ENCODE peak calls at places on chromosomes 3 and 15, in seven cellular contexts. One of them, this sample, is unnamed.

GRCh38 chr15:30791239-30791638 is 112.5 kb upstream of the FAN1 start:
- DNase-seq in HepG2: no peak
- DNase-seq in K562: peak; percentile 78
- DNase-seq in GM12878: no peak
- DNase-seq in H1: no peak
- DNase-seq in SK-N-SH: peak; percentile 16
- DNase-seq in GM12892: no peak
- DNase-seq in this sample: no peak

GRCh38 chr3:179149239-179149887 is 1.2 kb downstream of the PIK3CA start:
- DNase-seq in HepG2: peak; percentile 14
- DNase-seq in K562: peak; percentile 10
- DNase-seq in GM12878: peak; percentile 53
- DNase-seq in H1: no peak
- DNase-seq in SK-N-SH: no peak
- DNase-seq in GM12892: no peak
- DNase-seq in this sample: no peak

GRCh38 chr15:66496951-66497501 is 536 bp downstream of the SNAPC5 start:
- DNase-seq in HepG2: peak; percentile 15
- DNase-seq in K562: peak; percentile 38
- DNase-seq in GM12878: no peak
- DNase-seq in H1: no peak
- DNase-seq in SK-N-SH: no peak
- DNase-seq in GM12892: no peak
- DNase-seq in this sample: no peak

GRCh38 chr3:27141668-27142067 is 227.5 kb downstream of the NEK10 start:
- DNase-seq in HepG2: no peak
- DNase-seq in K562: no peak
- DNase-seq in GM12878: no peak
- DNase-seq in H1: no peak
- DNase-seq in SK-N-SH: no peak
- DNase-seq in GM12892: no peak
- DNase-seq in this sample: no peak

GRCh38 chr3:87997966-87998365 is 60.8 kb downstream of the CGGBP1 start:
- DNase-seq in HepG2: no peak
- DNase-seq in K562: no peak
- DNase-seq in GM12878: no peak
- DNase-seq in H1: no peak
- DNase-seq in SK-N-SH: no peak
- DNase-seq in GM12892: no peak
- DNase-seq in this sample: no peak

GRCh38 chr3:81723732-81724313 is 37.6 kb downstream of the GBE1 start:
- DNase-seq in HepG2: peak; percentile 41
- DNase-seq in K562: no peak
- DNase-seq in GM12878: no peak
- DNase-seq in H1: no peak
- DNase-seq in SK-N-SH: no peak
- DNase-seq in GM12892: no peak
- DNase-seq in this sample: no peak

GRCh38 chr3:51739100-51739499 is 32.2 kb downstream of the GRM2 start:
- DNase-seq in HepG2: no peak
- DNase-seq in K562: no peak
- DNase-seq in GM12878: no peak
- DNase-seq in H1: no peak
- DNase-seq in SK-N-SH: no peak
- DNase-seq in GM12892: no peak
- DNase-seq in this sample: no peak

GRCh38 chr3:168054447-168054846 is 41.3 kb downstream of the GOLIM4 start:
- DNase-seq in HepG2: no peak
- DNase-seq in K562: no peak
- DNase-seq in GM12878: no peak
- DNase-seq in H1: no peak
- DNase-seq in SK-N-SH: no peak
- DNase-seq in GM12892: no peak
- DNase-seq in this sample: no peak

GRCh38 chr3:157182879-157183278 is 22.9 kb upstream of the CCNL1 start:
- DNase-seq in HepG2: no peak
- DNase-seq in K562: no peak
- DNase-seq in GM12878: no peak
- DNase-seq in H1: no peak
- DNase-seq in SK-N-SH: no peak
- DNase-seq in GM12892: no peak
- DNase-seq in this sample: no peak

GRCh38 chr3:135056084-135056730 is 261.1 kb downstream of the EPHB1 start:
- DNase-seq in HepG2: no peak
- DNase-seq in K562: no peak
- DNase-seq in GM12878: no peak
- DNase-seq in H1: no peak
- DNase-seq in SK-N-SH: no peak
- DNase-seq in GM12892: no peak
- DNase-seq in this sample: no peak

GRCh38 chr15:43516185-43516584 is 1.2 kb upstream of the MAP1A start:
- DNase-seq in HepG2: no peak
- DNase-seq in K562: no peak
- DNase-seq in GM12878: no peak
- DNase-seq in H1: no peak
- DNase-seq in SK-N-SH: no peak
- DNase-seq in GM12892: no peak
- DNase-seq in this sample: no peak

GRCh38 chr3:8604988-8605387 is 39.6 kb downstream of the SSUH2 start:
- DNase-seq in HepG2: no peak
- DNase-seq in K562: no peak
- DNase-seq in GM12878: no peak
- DNase-seq in H1: no peak
- DNase-seq in SK-N-SH: no peak
- DNase-seq in GM12892: no peak
- DNase-seq in this sample: no peak

GRCh38 chr3:48408823-48409281 is 21.0 kb downstream of the PLXNB1 start:
- DNase-seq in HepG2: no peak
- DNase-seq in K562: no peak
- DNase-seq in GM12878: no peak
- DNase-seq in H1: no peak
- DNase-seq in SK-N-SH: peak; percentile 24
- DNase-seq in GM12892: peak; percentile 19
- DNase-seq in this sample: peak; percentile 16

GRCh38 chr3:21158801-21159564 is 592.0 kb downstream of the ZNF385D start:
- DNase-seq in HepG2: no peak
- DNase-seq in K562: no peak
- DNase-seq in GM12878: no peak
- DNase-seq in H1: no peak
- DNase-seq in SK-N-SH: no peak
- DNase-seq in GM12892: no peak
- DNase-seq in this sample: no peak

GRCh38 chr15:58724471-58724870 is 25.0 kb downstream of the ADAM10 start:
- DNase-seq in HepG2: no peak
- DNase-seq in K562: no peak
- DNase-seq in GM12878: peak; percentile 71
- DNase-seq in H1: no peak
- DNase-seq in SK-N-SH: no peak
- DNase-seq in GM12892: peak; percentile 32
- DNase-seq in this sample: peak; percentile 19

GRCh38 chr3:98982336-98982735 is 80.8 kb upstream of the DCBLD2 start:
- DNase-seq in HepG2: no peak
- DNase-seq in K562: no peak
- DNase-seq in GM12878: no peak
- DNase-seq in H1: no peak
- DNase-seq in SK-N-SH: no peak
- DNase-seq in GM12892: no peak
- DNase-seq in this sample: no peak

GRCh38 chr15:60352525-60352924 is 45.3 kb downstream of the ANXA2 start:
- DNase-seq in HepG2: no peak
- DNase-seq in K562: no peak
- DNase-seq in GM12878: no peak
- DNase-seq in H1: no peak
- DNase-seq in SK-N-SH: no peak
- DNase-seq in GM12892: no peak
- DNase-seq in this sample: no peak

GRCh38 chr15:101436526-101436925 is 53.0 kb downstream of the PCSK6 start:
- DNase-seq in HepG2: no peak
- DNase-seq in K562: no peak
- DNase-seq in GM12878: no peak
- DNase-seq in H1: no peak
- DNase-seq in SK-N-SH: no peak
- DNase-seq in GM12892: no peak
- DNase-seq in this sample: no peak

DNA sequence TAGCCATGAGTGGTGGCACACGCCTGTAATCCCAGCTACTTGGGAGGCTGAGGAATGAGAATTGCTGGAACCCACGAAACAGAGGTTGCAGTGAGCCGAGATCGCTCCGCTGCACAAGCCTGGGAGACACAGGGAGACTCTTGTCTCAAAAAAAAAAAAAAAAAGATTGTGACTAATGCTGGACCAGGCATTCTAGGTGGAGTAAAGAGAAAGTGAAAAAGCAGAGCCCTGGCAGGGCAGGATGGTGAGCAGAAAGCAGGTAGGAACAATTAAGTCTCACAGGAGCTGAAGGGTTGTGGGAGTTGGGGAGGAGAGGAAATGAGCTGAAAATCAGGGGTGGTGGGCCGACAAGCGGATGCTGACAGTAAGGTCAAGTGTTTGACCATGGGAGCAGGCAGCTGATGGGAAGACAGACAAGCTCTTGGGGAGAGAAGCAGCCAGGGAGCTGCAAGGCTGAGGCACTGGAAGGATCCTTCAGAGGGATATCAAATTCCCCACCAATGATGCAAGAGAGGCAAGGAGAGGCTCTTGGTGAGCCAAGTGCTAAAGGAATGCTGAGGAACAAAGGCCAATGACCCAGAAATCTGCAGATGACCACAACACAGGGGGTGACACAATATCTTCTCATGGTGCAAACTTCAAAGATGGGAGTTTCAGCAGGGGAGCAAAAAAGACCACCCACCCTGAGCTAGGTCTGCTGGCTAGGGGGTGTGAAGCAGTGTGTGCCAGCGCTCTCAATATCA is 251.1 kb downstream of the ULK4 start:
- DNase-seq in HepG2: no peak
- DNase-seq in K562: no peak
- DNase-seq in GM12878: no peak
- DNase-seq in H1: peak; percentile 41
- DNase-seq in SK-N-SH: no peak
- DNase-seq in GM12892: no peak
- DNase-seq in this sample: no peak
- TF ChIP-seq TAF1 in HepG2: no peak
- TF ChIP-seq TAF1 in K562: no peak
- TF ChIP-seq TAF1 in GM12878: no peak
- TF ChIP-seq TAF1 in H1: no peak
- TF ChIP-seq TAF1 in SK-N-SH: no peak
- TF ChIP-seq TAF1 in GM12892: no peak
- TF ChIP-seq TAF1 in this sample: no peak

DNA sequence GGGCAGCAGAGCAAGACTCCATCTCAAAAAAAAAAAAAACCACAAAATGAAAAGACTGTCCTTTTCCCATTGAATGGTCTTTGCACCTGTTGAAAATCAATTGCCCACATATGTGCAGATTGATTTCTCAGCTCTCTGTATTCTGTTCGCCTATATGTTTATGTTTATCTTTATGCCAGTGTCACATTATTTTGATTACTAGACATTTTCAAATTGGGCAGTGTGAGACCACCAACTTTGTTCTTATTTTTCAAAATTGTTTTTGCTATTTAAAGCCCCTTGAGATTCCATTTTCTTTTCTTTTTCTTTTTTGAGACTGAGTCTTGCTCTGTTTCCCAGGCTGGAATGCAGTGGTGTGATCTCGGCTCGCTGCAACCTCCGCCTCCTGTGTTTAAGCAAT is 18.5 kb downstream of the MGA start:
- DNase-seq in HepG2: no peak
- DNase-seq in K562: no peak
- DNase-seq in GM12878: no peak
- DNase-seq in H1: no peak
- DNase-seq in SK-N-SH: no peak
- DNase-seq in GM12892: no peak
- DNase-seq in this sample: no peak
- TF ChIP-seq TAF1 in HepG2: no peak
- TF ChIP-seq TAF1 in K562: no peak
- TF ChIP-seq TAF1 in GM12878: no peak
- TF ChIP-seq TAF1 in H1: no peak
- TF ChIP-seq TAF1 in SK-N-SH: no peak
- TF ChIP-seq TAF1 in GM12892: no peak
- TF ChIP-seq TAF1 in this sample: no peak

DNA sequence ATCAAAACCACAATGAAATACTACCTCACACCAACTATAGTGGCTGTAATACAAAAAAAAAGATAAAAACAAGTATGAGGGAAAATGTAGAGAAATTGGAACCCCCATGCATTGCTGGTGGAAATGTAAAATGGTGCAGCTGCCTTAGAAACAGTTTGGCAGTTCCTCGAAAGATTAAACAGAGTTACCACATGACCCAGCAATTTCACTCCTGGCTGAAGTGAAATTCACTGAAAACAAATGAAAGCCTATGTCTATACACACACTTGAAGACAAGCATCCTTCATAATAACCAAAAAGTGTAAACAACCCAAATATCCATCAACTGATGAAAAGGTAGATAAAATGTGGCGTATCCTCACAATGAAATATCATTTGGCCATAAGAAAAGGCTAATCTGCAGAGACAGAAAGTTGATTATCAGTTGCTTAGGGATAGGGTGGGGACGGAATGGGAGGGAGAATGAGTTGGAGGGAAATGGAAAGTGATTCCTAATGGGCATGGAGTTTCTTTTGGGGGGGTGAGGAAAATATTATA is 20.1 kb upstream of the RASA2 start:
- DNase-seq in HepG2: no peak
- DNase-seq in K562: no peak
- DNase-seq in GM12878: no peak
- DNase-seq in H1: no peak
- DNase-seq in SK-N-SH: no peak
- DNase-seq in GM12892: no peak
- DNase-seq in this sample: no peak
- TF ChIP-seq TAF1 in HepG2: no peak
- TF ChIP-seq TAF1 in K562: no peak
- TF ChIP-seq TAF1 in GM12878: no peak
- TF ChIP-seq TAF1 in H1: no peak
- TF ChIP-seq TAF1 in SK-N-SH: no peak
- TF ChIP-seq TAF1 in GM12892: no peak
- TF ChIP-seq TAF1 in this sample: no peak

GRCh38 chr3:101852315-101852714 is 3.0 kb downstream of the NFKBIZ start:
- DNase-seq in HepG2: no peak
- DNase-seq in K562: no peak
- DNase-seq in GM12878: no peak
- DNase-seq in H1: no peak
- DNase-seq in SK-N-SH: no peak
- DNase-seq in GM12892: no peak
- DNase-seq in this sample: no peak

GRCh38 chr3:101853465-101853864 is 4.2 kb downstream of the NFKBIZ start:
- DNase-seq in HepG2: no peak
- DNase-seq in K562: no peak
- DNase-seq in GM12878: no peak
- DNase-seq in H1: no peak
- DNase-seq in SK-N-SH: no peak
- DNase-seq in GM12892: no peak
- DNase-seq in this sample: no peak

GRCh38 chr3:101853971-101854370 is 4.7 kb downstream of the NFKBIZ start:
- DNase-seq in HepG2: no peak
- DNase-seq in K562: no peak
- DNase-seq in GM12878: no peak
- DNase-seq in H1: no peak
- DNase-seq in SK-N-SH: no peak
- DNase-seq in GM12892: no peak
- DNase-seq in this sample: no peak

GRCh38 chr3:101852983-101853382 is 3.7 kb downstream of the NFKBIZ start:
- DNase-seq in HepG2: no peak
- DNase-seq in K562: no peak
- DNase-seq in GM12878: no peak
- DNase-seq in H1: no peak
- DNase-seq in SK-N-SH: no peak
- DNase-seq in GM12892: no peak
- DNase-seq in this sample: no peak

GRCh38 chr3:101854608-101855304 is 5.4 kb downstream of the NFKBIZ start:
- DNase-seq in HepG2: peak; percentile 35
- DNase-seq in K562: no peak
- DNase-seq in GM12878: no peak
- DNase-seq in H1: no peak
- DNase-seq in SK-N-SH: no peak
- DNase-seq in GM12892: no peak
- DNase-seq in this sample: no peak
- TF ChIP-seq TAF1 in HepG2: no peak
- TF ChIP-seq TAF1 in K562: no peak
- TF ChIP-seq TAF1 in GM12878: no peak
- TF ChIP-seq TAF1 in H1: no peak
- TF ChIP-seq TAF1 in SK-N-SH: no peak
- TF ChIP-seq TAF1 in GM12892: no peak
- TF ChIP-seq TAF1 in this sample: no peak